ENCODE peak calls at places on chromosomes 3 and 15, in nine cellular contexts. One of them, this sample, is unnamed.

GRCh38 chr3:197960694-197961581 is 921 bp downstream of the LMLN start:
- DNase-seq in AG04450: no peak
- DNase-seq in transverse colon: no peak
- DNase-seq in AG10803: peak; percentile 22
- DNase-seq in left ventricle myocardium inferior: no peak
- DNase-seq in lung: no peak
- DNase-seq in stomach: no peak
- DNase-seq in brain microvascular endothelial cell: no peak
- DNase-seq in heart left ventricle: no peak
- DNase-seq in this sample: no peak

GRCh38 chr3:5036858-5037257 is 57.6 kb downstream of the BHLHE40 start:
- DNase-seq in AG04450: no peak
- DNase-seq in transverse colon: no peak
- DNase-seq in AG10803: no peak
- DNase-seq in left ventricle myocardium inferior: no peak
- DNase-seq in lung: no peak
- DNase-seq in stomach: no peak
- DNase-seq in brain microvascular endothelial cell: no peak
- DNase-seq in heart left ventricle: no peak
- DNase-seq in this sample: no peak

GRCh38 chr3:148420251-148420650 is 277.5 kb upstream of the AGTR1 start:
- DNase-seq in AG04450: no peak
- DNase-seq in transverse colon: no peak
- DNase-seq in AG10803: no peak
- DNase-seq in left ventricle myocardium inferior: no peak
- DNase-seq in lung: no peak
- DNase-seq in stomach: no peak
- DNase-seq in brain microvascular endothelial cell: no peak
- DNase-seq in heart left ventricle: no peak
- DNase-seq in this sample: no peak

GRCh38 chr3:112519424-112520001 is 20.2 kb upstream of the BTLA start:
- DNase-seq in AG04450: peak; percentile 50
- DNase-seq in transverse colon: peak; percentile 14
- DNase-seq in AG10803: peak; percentile 70
- DNase-seq in left ventricle myocardium inferior: no peak
- DNase-seq in lung: peak; percentile 33
- DNase-seq in stomach: no peak
- DNase-seq in brain microvascular endothelial cell: peak; percentile 90
- DNase-seq in heart left ventricle: no peak
- DNase-seq in this sample: peak; percentile 3

GRCh38 chr15:32683906-32684584 is 33.8 kb upstream of the GREM1 start:
- DNase-seq in AG04450: peak; percentile 61
- DNase-seq in transverse colon: no peak
- DNase-seq in AG10803: peak; percentile 99
- DNase-seq in left ventricle myocardium inferior: no peak
- DNase-seq in lung: no peak
- DNase-seq in stomach: no peak
- DNase-seq in brain microvascular endothelial cell: peak; percentile 87
- DNase-seq in heart left ventricle: no peak
- DNase-seq in this sample: peak; percentile 88

GRCh38 chr3:127783166-127783565 is 39.1 kb downstream of the MGLL start:
- DNase-seq in AG04450: no peak
- DNase-seq in transverse colon: no peak
- DNase-seq in AG10803: no peak
- DNase-seq in left ventricle myocardium inferior: no peak
- DNase-seq in lung: no peak
- DNase-seq in stomach: no peak
- DNase-seq in brain microvascular endothelial cell: no peak
- DNase-seq in heart left ventricle: no peak
- DNase-seq in this sample: no peak

GRCh38 chr3:190597291-190597690 is 83.4 kb downstream of the IL1RAP start:
- DNase-seq in AG04450: no peak
- DNase-seq in transverse colon: no peak
- DNase-seq in AG10803: no peak
- DNase-seq in left ventricle myocardium inferior: no peak
- DNase-seq in lung: peak; percentile 59
- DNase-seq in stomach: no peak
- DNase-seq in brain microvascular endothelial cell: no peak
- DNase-seq in heart left ventricle: no peak
- DNase-seq in this sample: no peak

GRCh38 chr3:12809001-12809400 is 12.5 kb downstream of the CAND2 start:
- DNase-seq in AG04450: no peak
- DNase-seq in transverse colon: no peak
- DNase-seq in AG10803: no peak
- DNase-seq in left ventricle myocardium inferior: no peak
- DNase-seq in lung: no peak
- DNase-seq in stomach: no peak
- DNase-seq in brain microvascular endothelial cell: no peak
- DNase-seq in heart left ventricle: no peak
- DNase-seq in this sample: no peak

GRCh38 chr15:33059184-33059583 is 135.3 kb downstream of the FMN1 start:
- DNase-seq in AG04450: peak; percentile 15
- DNase-seq in transverse colon: no peak
- DNase-seq in AG10803: peak; percentile 38
- DNase-seq in left ventricle myocardium inferior: no peak
- DNase-seq in lung: no peak
- DNase-seq in stomach: no peak
- DNase-seq in brain microvascular endothelial cell: no peak
- DNase-seq in heart left ventricle: no peak
- DNase-seq in this sample: no peak

GRCh38 chr15:51403072-51403878 is 61.8 kb downstream of the GLDN start:
- DNase-seq in AG04450: peak; percentile 8
- DNase-seq in transverse colon: no peak
- DNase-seq in AG10803: peak; percentile 48
- DNase-seq in left ventricle myocardium inferior: no peak
- DNase-seq in lung: peak; percentile 26
- DNase-seq in stomach: no peak
- DNase-seq in brain microvascular endothelial cell: peak; percentile 60
- DNase-seq in heart left ventricle: no peak
- DNase-seq in this sample: no peak

GRCh38 chr3:21163961-21164360 is 587.0 kb downstream of the ZNF385D start:
- DNase-seq in AG04450: no peak
- DNase-seq in transverse colon: no peak
- DNase-seq in AG10803: no peak
- DNase-seq in left ventricle myocardium inferior: no peak
- DNase-seq in lung: no peak
- DNase-seq in stomach: no peak
- DNase-seq in brain microvascular endothelial cell: no peak
- DNase-seq in heart left ventricle: no peak
- DNase-seq in this sample: no peak

GRCh38 chr3:10340476-10340875 is 19.6 kb upstream of the SEC13 start:
- DNase-seq in AG04450: no peak
- DNase-seq in transverse colon: no peak
- DNase-seq in AG10803: no peak
- DNase-seq in left ventricle myocardium inferior: no peak
- DNase-seq in lung: no peak
- DNase-seq in stomach: no peak
- DNase-seq in brain microvascular endothelial cell: no peak
- DNase-seq in heart left ventricle: peak; percentile 43
- DNase-seq in this sample: no peak

GRCh38 chr3:189813652-189814245 is 182.6 kb downstream of the TP63 start:
- DNase-seq in AG04450: no peak
- DNase-seq in transverse colon: no peak
- DNase-seq in AG10803: no peak
- DNase-seq in left ventricle myocardium inferior: no peak
- DNase-seq in lung: no peak
- DNase-seq in stomach: no peak
- DNase-seq in brain microvascular endothelial cell: no peak
- DNase-seq in heart left ventricle: peak; percentile 58
- DNase-seq in this sample: no peak

GRCh38 chr15:60634815-60635214 is 155.9 kb upstream of the ICE2 start:
- DNase-seq in AG04450: no peak
- DNase-seq in transverse colon: peak; percentile 43
- DNase-seq in AG10803: peak; percentile 18
- DNase-seq in left ventricle myocardium inferior: no peak
- DNase-seq in lung: no peak
- DNase-seq in stomach: no peak
- DNase-seq in brain microvascular endothelial cell: no peak
- DNase-seq in heart left ventricle: no peak
- DNase-seq in this sample: peak; percentile 6

GRCh38 chr15:66873856-66874255 is 171.8 kb downstream of the SMAD6 start:
- DNase-seq in AG04450: no peak
- DNase-seq in transverse colon: no peak
- DNase-seq in AG10803: no peak
- DNase-seq in left ventricle myocardium inferior: no peak
- DNase-seq in lung: peak; percentile 20
- DNase-seq in stomach: no peak
- DNase-seq in brain microvascular endothelial cell: no peak
- DNase-seq in heart left ventricle: no peak
- DNase-seq in this sample: no peak

GRCh38 chr3:172233474-172234277 is 194.3 kb downstream of the FNDC3B start:
- DNase-seq in AG04450: no peak
- DNase-seq in transverse colon: no peak
- DNase-seq in AG10803: no peak
- DNase-seq in left ventricle myocardium inferior: no peak
- DNase-seq in lung: no peak
- DNase-seq in stomach: no peak
- DNase-seq in brain microvascular endothelial cell: no peak
- DNase-seq in heart left ventricle: no peak
- DNase-seq in this sample: no peak

GRCh38 chr15:92187975-92188374 is 205.7 kb upstream of the ST8SIA2 start:
- DNase-seq in AG04450: no peak
- DNase-seq in transverse colon: no peak
- DNase-seq in AG10803: no peak
- DNase-seq in left ventricle myocardium inferior: no peak
- DNase-seq in lung: no peak
- DNase-seq in stomach: no peak
- DNase-seq in brain microvascular endothelial cell: no peak
- DNase-seq in heart left ventricle: no peak
- DNase-seq in this sample: no peak

GRCh38 chr15:100129677-100130076 is 212.1 kb downstream of the ADAMTS17 start:
- DNase-seq in AG04450: no peak
- DNase-seq in transverse colon: no peak
- DNase-seq in AG10803: no peak
- DNase-seq in left ventricle myocardium inferior: no peak
- DNase-seq in lung: no peak
- DNase-seq in stomach: no peak
- DNase-seq in brain microvascular endothelial cell: no peak
- DNase-seq in heart left ventricle: no peak
- DNase-seq in this sample: no peak

GRCh38 chr15:53758412-53758811 is 1.1 kb downstream of the WDR72 start:
- DNase-seq in AG04450: no peak
- DNase-seq in transverse colon: no peak
- DNase-seq in AG10803: no peak
- DNase-seq in left ventricle myocardium inferior: no peak
- DNase-seq in lung: no peak
- DNase-seq in stomach: no peak
- DNase-seq in brain microvascular endothelial cell: no peak
- DNase-seq in heart left ventricle: no peak
- DNase-seq in this sample: no peak

GRCh38 chr15:53753813-53754212 is 5.7 kb downstream of the WDR72 start:
- DNase-seq in AG04450: no peak
- DNase-seq in transverse colon: no peak
- DNase-seq in AG10803: no peak
- DNase-seq in left ventricle myocardium inferior: no peak
- DNase-seq in lung: no peak
- DNase-seq in stomach: no peak
- DNase-seq in brain microvascular endothelial cell: no peak
- DNase-seq in heart left ventricle: no peak
- DNase-seq in this sample: no peak

GRCh38 chr15:53759333-53759975 is at the start of gene WDR72:
- DNase-seq in AG04450: no peak
- DNase-seq in transverse colon: peak; percentile 17
- DNase-seq in AG10803: no peak
- DNase-seq in left ventricle myocardium inferior: no peak
- DNase-seq in lung: no peak
- DNase-seq in stomach: no peak
- DNase-seq in brain microvascular endothelial cell: no peak
- DNase-seq in heart left ventricle: no peak
- DNase-seq in this sample: peak; percentile 23

GRCh38 chr15:53762916-53763315 is 3.5 kb upstream of the WDR72 start:
- DNase-seq in AG04450: no peak
- DNase-seq in transverse colon: no peak
- DNase-seq in AG10803: no peak
- DNase-seq in left ventricle myocardium inferior: no peak
- DNase-seq in lung: no peak
- DNase-seq in stomach: no peak
- DNase-seq in brain microvascular endothelial cell: no peak
- DNase-seq in heart left ventricle: no peak
- DNase-seq in this sample: no peak

GRCh38 chr15:53757906-53758305 is 1.6 kb downstream of the WDR72 start:
- DNase-seq in AG04450: no peak
- DNase-seq in transverse colon: no peak
- DNase-seq in AG10803: no peak
- DNase-seq in left ventricle myocardium inferior: no peak
- DNase-seq in lung: no peak
- DNase-seq in stomach: no peak
- DNase-seq in brain microvascular endothelial cell: no peak
- DNase-seq in heart left ventricle: no peak
- DNase-seq in this sample: no peak
- H3K4me3 ChIP-seq in AG04450: no peak overlapping the region
- H3K4me3 ChIP-seq in transverse colon: no peak overlapping the region
- H3K4me3 ChIP-seq in AG10803: no peak overlapping the region
- H3K4me3 ChIP-seq in left ventricle myocardium inferior: no peak overlapping the region
- H3K4me3 ChIP-seq in lung: no peak overlapping the region
- H3K4me3 ChIP-seq in stomach: no peak overlapping the region
- H3K4me3 ChIP-seq in brain microvascular endothelial cell: no peak overlapping the region
- H3K4me3 ChIP-seq in heart left ventricle: no peak overlapping the region
- H3K4me3 ChIP-seq in this sample: no peak overlapping the region

GRCh38 chr3:71128951-71129350 is 454.6 kb downstream of the FOXP1 start:
- DNase-seq in AG04450: no peak
- DNase-seq in transverse colon: no peak
- DNase-seq in AG10803: no peak
- DNase-seq in left ventricle myocardium inferior: no peak
- DNase-seq in lung: no peak
- DNase-seq in stomach: no peak
- DNase-seq in brain microvascular endothelial cell: peak; percentile 60
- DNase-seq in heart left ventricle: no peak
- DNase-seq in this sample: no peak
- H3K4me3 ChIP-seq in AG04450: peak overlapping the region; percentile 63
- H3K4me3 ChIP-seq in transverse colon: peak overlapping the region; percentile 21
- H3K4me3 ChIP-seq in AG10803: peak overlapping the region; percentile 70
- H3K4me3 ChIP-seq in left ventricle myocardium inferior: peak overlapping the region; percentile 67
- H3K4me3 ChIP-seq in lung: no peak overlapping the region
- H3K4me3 ChIP-seq in stomach: peak overlapping the region; percentile 49
- H3K4me3 ChIP-seq in brain microvascular endothelial cell: peak overlapping the region; percentile 61
- H3K4me3 ChIP-seq in heart left ventricle: peak overlapping the region; percentile 55
- H3K4me3 ChIP-seq in this sample: peak overlapping the region; percentile 56

GRCh38 chr3:49868951-49869454 is 703 bp downstream of the CAMKV start:
- DNase-seq in AG04450: no peak
- DNase-seq in transverse colon: no peak
- DNase-seq in AG10803: no peak
- DNase-seq in left ventricle myocardium inferior: no peak
- DNase-seq in lung: no peak
- DNase-seq in stomach: no peak
- DNase-seq in brain microvascular endothelial cell: no peak
- DNase-seq in heart left ventricle: no peak
- DNase-seq in this sample: no peak
- H3K4me3 ChIP-seq in AG04450: no peak overlapping the region
- H3K4me3 ChIP-seq in transverse colon: no peak overlapping the region
- H3K4me3 ChIP-seq in AG10803: no peak overlapping the region
- H3K4me3 ChIP-seq in left ventricle myocardium inferior: peak overlapping the region; percentile 58
- H3K4me3 ChIP-seq in lung: no peak overlapping the region
- H3K4me3 ChIP-seq in stomach: peak overlapping the region; percentile 51
- H3K4me3 ChIP-seq in brain microvascular endothelial cell: no peak overlapping the region
- H3K4me3 ChIP-seq in heart left ventricle: no peak overlapping the region
- H3K4me3 ChIP-seq in this sample: no peak overlapping the region

DNA sequence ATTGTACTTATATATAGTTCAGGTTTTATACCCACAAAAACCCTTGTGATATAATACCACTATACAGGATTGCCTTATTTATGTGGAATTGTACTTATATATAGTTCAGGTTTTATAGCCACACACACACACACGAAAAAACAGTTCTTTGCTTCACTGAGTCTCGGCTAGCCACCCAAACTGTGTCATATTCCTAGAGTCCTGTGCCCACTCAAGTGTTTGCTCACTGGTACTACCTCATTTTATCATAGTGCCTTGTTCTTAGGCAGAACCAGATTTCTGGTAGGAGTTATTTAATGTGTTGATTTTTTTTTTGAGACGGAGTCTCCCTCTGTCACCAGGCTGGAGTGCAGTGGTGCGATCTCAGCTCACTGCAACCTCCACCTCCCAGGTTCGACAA is 12.5 kb downstream of the RASA2 start:
- DNase-seq in AG04450: no peak
- DNase-seq in transverse colon: no peak
- DNase-seq in AG10803: no peak
- DNase-seq in left ventricle myocardium inferior: no peak
- DNase-seq in lung: no peak
- DNase-seq in stomach: no peak
- DNase-seq in brain microvascular endothelial cell: no peak
- DNase-seq in heart left ventricle: no peak
- DNase-seq in this sample: no peak
- H3K4me3 ChIP-seq in AG04450: no peak overlapping the region
- H3K4me3 ChIP-seq in transverse colon: no peak overlapping the region
- H3K4me3 ChIP-seq in AG10803: no peak overlapping the region
- H3K4me3 ChIP-seq in left ventricle myocardium inferior: peak overlapping the region; percentile 20
- H3K4me3 ChIP-seq in lung: no peak overlapping the region
- H3K4me3 ChIP-seq in stomach: no peak overlapping the region
- H3K4me3 ChIP-seq in brain microvascular endothelial cell: no peak overlapping the region
- H3K4me3 ChIP-seq in heart left ventricle: no peak overlapping the region
- H3K4me3 ChIP-seq in this sample: no peak overlapping the region